ENCODE peak calls at places on chromosomes 2 and 18, in nine cellular contexts. E, X, F, T, N, C, P, R and L are unnamed samples.

GRCh38 chr18:23279931-23280330 is 144.6 kb downstream of the CABLES1 start:
- DNase-seq in N (no peak), T (no peak), F (no peak), X (no peak), R (no peak), E (no peak), C (no peak), P (no peak), L (no peak)

GRCh38 chr18:24027156-24027555 is 12.6 kb downstream of the TTC39C start:
- DNase-seq in X (no peak), C (no peak), R (no peak), P (peak), F (no peak), T (peak), N (no peak), E (peak), L (no peak)

GRCh38 chr2:101386599-101387150 is 628 bp downstream of the CREG2 start:
- DNase-seq in T (no peak), C (no peak), N (no peak), X (peak), R (peak), F (no peak), P (no peak), E (no peak), L (no peak)

GRCh38 chr2:150479075-150479915 is 8.2 kb downstream of the RND3 start:
- DNase-seq in R (no peak), E (peak), X (no peak), F (no peak), T (no peak), P (no peak), C (no peak), N (no peak), L (no peak)

GRCh38 chr2:56654936-56655335 is 471.1 kb downstream of the CCDC85A start:
- DNase-seq in E (peak), X (no peak), C (no peak), N (no peak), P (no peak), T (no peak), F (no peak), R (no peak), L (no peak)

GRCh38 chr18:59900222-59901128 is 679 bp downstream of the PMAIP1 start:
- DNase-seq in X (peak), P (peak), T (peak), N (no peak), C (peak), F (peak), E (peak), R (peak), L (no peak)

GRCh38 chr2:151560289-151560688 is 150.6 kb downstream of the RIF1 start:
- DNase-seq in X (no peak), R (no peak), T (no peak), N (no peak), C (no peak), F (no peak), E (peak), P (no peak), L (no peak)

GRCh38 chr2:220764246-220764645 is 807.9 kb downstream of the EPHA4 start:
- DNase-seq in C (no peak), X (no peak), F (no peak), R (no peak), E (no peak), P (no peak), N (no peak), T (no peak), L (no peak)

GRCh38 chr2:160365691-160366367 is 127.8 kb downstream of the RBMS1 start:
- DNase-seq in E (no peak), R (no peak), P (no peak), F (no peak), X (no peak), N (no peak), T (peak), C (peak), L (no peak)

GRCh38 chr2:20623241-20623640 is 27.7 kb downstream of the HS1BP3 start:
- DNase-seq in R (no peak), T (no peak), E (no peak), C (no peak), P (no peak), N (no peak), X (no peak), F (no peak), L (peak)

GRCh38 chr2:130951018-130951417 is 114.3 kb downstream of the ARHGEF4 start:
- DNase-seq in R (no peak), E (no peak), N (no peak), T (no peak), X (no peak), P (no peak), C (no peak), F (no peak), L (no peak)

GRCh38 chr2:43169987-43170732 is 56.2 kb downstream of the ZFP36L2 start:
- DNase-seq in R (peak), C (peak), N (no peak), T (peak), F (peak), X (peak), E (no peak), P (peak), L (no peak)
- TF ChIP-seq CTCF in R (peak), C (no peak), N (no peak), T (peak), F (peak), X (peak), E (peak), P (peak), L (no peak)

GRCh38 chr18:14075196-14075595 is 57.0 kb downstream of the ZNF519 start:
- DNase-seq in E (no peak), N (no peak), P (no peak), R (no peak), X (peak), F (no peak), T (no peak), C (no peak), L (no peak)
- TF ChIP-seq CTCF in E (no peak), N (no peak), P (no peak), R (no peak), X (peak), F (no peak), T (no peak), C (no peak), L (no peak)

GRCh38 chr2:38711558-38711957 is 39.6 kb downstream of the SRSF7 start:
- DNase-seq in X (no peak), P (no peak), N (no peak), C (no peak), R (no peak), T (no peak), F (no peak), E (no peak), L (no peak)

GRCh38 chr2:38712413-38712812 is 38.7 kb downstream of the SRSF7 start:
- DNase-seq in X (no peak), E (no peak), N (no peak), P (no peak), R (no peak), T (no peak), F (no peak), C (no peak), L (no peak)

GRCh38 chr2:38712871-38713270 is 38.3 kb downstream of the SRSF7 start:
- DNase-seq in X (no peak), N (no peak), C (no peak), E (no peak), F (no peak), P (no peak), R (no peak), T (no peak), L (no peak)

GRCh38 chr2:38716185-38716584 is 35.0 kb downstream of the SRSF7 start:
- DNase-seq in C (no peak), E (no peak), N (no peak), R (no peak), F (no peak), P (peak), X (no peak), T (no peak), L (no peak)

GRCh38 chr2:38713311-38713710 is 37.9 kb downstream of the SRSF7 start:
- DNase-seq in T (no peak), X (no peak), C (no peak), P (no peak), R (no peak), E (no peak), N (no peak), F (no peak), L (no peak)
- TF ChIP-seq CTCF in T (no peak), X (no peak), C (no peak), P (no peak), R (no peak), E (no peak), N (no peak), F (no peak), L (no peak)

GRCh38 chr2:2233171-2233826 is 97.8 kb downstream of the MYT1L start:
- DNase-seq in P (no peak), T (no peak), F (no peak), N (peak), X (no peak), R (no peak), C (no peak), E (no peak), L (no peak)

GRCh38 chr2:2229898-2230817 is 100.9 kb downstream of the MYT1L start:
- DNase-seq in X (no peak), C (no peak), E (no peak), P (no peak), F (no peak), T (no peak), N (peak), R (no peak), L (no peak)

GRCh38 chr2:2232167-2232566 is 98.9 kb downstream of the MYT1L start:
- DNase-seq in F (no peak), P (no peak), E (no peak), R (no peak), X (no peak), T (no peak), N (peak), C (peak), L (no peak)

GRCh38 chr2:2237563-2237962 is 93.5 kb downstream of the MYT1L start:
- DNase-seq in N (peak), R (no peak), P (no peak), F (no peak), C (no peak), E (no peak), T (no peak), X (no peak), L (no peak)

DNA sequence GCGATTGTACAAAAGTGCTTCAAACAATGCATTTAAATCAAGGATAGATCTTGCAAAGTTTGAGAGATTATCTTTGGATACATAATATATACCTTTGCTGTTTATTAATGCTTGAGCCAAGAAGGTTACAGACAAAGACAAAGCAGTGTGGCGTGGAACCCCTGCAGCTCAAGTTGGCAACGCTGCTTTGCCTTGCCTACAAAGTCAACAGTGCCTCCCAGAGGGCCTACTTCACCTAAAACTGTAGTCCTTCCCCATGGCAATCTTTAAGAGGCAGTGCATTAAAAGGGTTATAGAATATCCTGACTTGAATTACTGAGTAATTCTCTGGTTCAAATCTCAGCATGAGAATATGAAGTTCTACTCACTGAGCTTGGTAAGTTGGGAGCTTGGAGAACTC is 96.7 kb downstream of the MYT1L start:
- DNase-seq in C (no peak), P (no peak), N (no peak), F (no peak), T (no peak), X (peak), R (no peak), E (no peak), L (no peak)
- TF ChIP-seq CTCF in C (no peak), P (no peak), N (no peak), F (no peak), T (no peak), X (peak), R (no peak), E (no peak), L (no peak)

GRCh38 chr2:225599856-225600255 is 200.3 kb downstream of the NYAP2 start:
- DNase-seq in F (no peak), E (no peak), N (no peak), C (no peak), T (no peak), X (no peak), R (no peak), P (no peak), L (no peak)

GRCh38 chr2:225600444-225600843 is 200.9 kb downstream of the NYAP2 start:
- DNase-seq in F (no peak), X (no peak), P (no peak), T (no peak), N (no peak), C (no peak), E (no peak), R (no peak), L (no peak)

GRCh38 chr2:225598426-225598825 is 198.9 kb downstream of the NYAP2 start:
- DNase-seq in E (no peak), C (no peak), X (no peak), F (no peak), N (no peak), T (no peak), P (no peak), R (no peak), L (no peak)

GRCh38 chr2:225598922-225599321 is 199.4 kb downstream of the NYAP2 start:
- DNase-seq in T (no peak), R (no peak), N (no peak), P (no peak), F (no peak), C (no peak), E (no peak), X (no peak), L (no peak)

DNA sequence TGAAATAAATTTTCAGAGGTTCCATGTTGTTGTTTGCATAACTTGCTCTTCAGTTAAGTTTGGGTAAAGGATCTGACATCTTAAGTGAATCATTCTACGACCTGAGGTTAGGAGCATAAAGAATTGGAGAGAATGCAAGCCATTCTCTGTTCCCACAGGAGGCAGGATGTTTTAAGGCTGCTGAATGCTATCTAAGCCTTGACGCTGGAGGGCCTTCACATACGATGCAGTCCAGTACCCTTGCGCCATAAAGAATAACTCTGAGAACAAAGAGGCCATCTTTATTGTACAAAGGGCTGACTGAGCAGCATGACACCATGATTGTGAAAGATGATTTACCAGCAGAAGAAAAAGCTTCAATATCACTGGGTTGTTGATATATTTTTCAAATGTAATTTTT is 198.4 kb downstream of the NYAP2 start:
- DNase-seq in T (no peak), C (no peak), F (no peak), R (no peak), X (no peak), E (no peak), N (no peak), P (no peak), L (no peak)
- TF ChIP-seq CTCF in T (no peak), C (no peak), F (no peak), R (no peak), X (no peak), E (no peak), N (no peak), P (no peak), L (no peak)

GRCh38 chr2:168317282-168317681 is 69.9 kb upstream of the STK39 start:
- DNase-seq in C (no peak), T (no peak), E (no peak), X (no peak), F (no peak), N (no peak), P (no peak), R (no peak), L (no peak)
- TF ChIP-seq CTCF in C (no peak), T (no peak), E (no peak), X (no peak), F (no peak), N (no peak), P (no peak), R (no peak), L (no peak)

DNA sequence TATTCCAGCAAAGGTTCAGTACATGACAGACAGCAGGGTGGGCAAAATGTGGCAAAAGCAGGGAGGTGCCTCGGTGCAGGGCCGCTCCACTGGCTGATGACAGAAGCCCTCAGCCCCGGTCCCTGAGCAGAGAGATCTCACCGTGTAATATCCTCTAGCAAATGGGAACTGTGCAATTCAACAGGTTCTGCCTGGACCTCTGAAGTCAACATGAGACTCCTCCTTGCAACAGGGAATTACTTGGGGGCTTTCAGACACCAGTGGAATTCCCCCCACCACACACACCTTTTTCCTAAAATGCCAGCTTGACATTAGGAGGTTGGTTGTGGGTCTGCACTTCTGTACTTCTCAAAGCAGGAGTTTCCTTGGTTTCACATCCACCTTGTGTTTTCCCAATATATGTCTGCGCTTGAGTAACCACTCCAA is 50.8 kb downstream of the SPRED2 start:
- DNase-seq in R (no peak), N (no peak), P (no peak), E (no peak), F (no peak), T (no peak), X (no peak), C (no peak), L (no peak)
- TF ChIP-seq CTCF in R (no peak), N (no peak), P (no peak), E (no peak), F (no peak), T (no peak), X (no peak), C (no peak), L (no peak)

GRCh38 chr18:47754311-47755101 is 176.0 kb downstream of the SMAD2 start:
- DNase-seq in X (peak), P (peak), R (peak), F (peak), E (peak), N (peak), T (peak), C (peak), L (no peak)

GRCh38 chr18:47755102-47755456 is 175.4 kb downstream of the SMAD2 start:
- DNase-seq in X (no peak), C (no peak), R (no peak), P (no peak), E (no peak), N (no peak), F (no peak), T (no peak), L (no peak)

GRCh38 chr18:47752796-47753645 is 177.4 kb downstream of the SMAD2 start:
- DNase-seq in X (no peak), P (no peak), C (no peak), E (no peak), R (no peak), N (no peak), F (no peak), T (no peak), L (no peak)

GRCh38 chr18:47756364-47757016 is 174.0 kb downstream of the SMAD2 start:
- DNase-seq in C (peak), X (peak), N (no peak), P (peak), R (peak), E (peak), T (peak), F (peak), L (no peak)

GRCh38 chr18:47758000-47758399 is 172.5 kb downstream of the SMAD2 start:
- DNase-seq in E (no peak), F (no peak), X (peak), P (no peak), R (no peak), C (no peak), T (no peak), N (no peak), L (no peak)
- TF ChIP-seq CTCF in E (peak), F (peak), X (peak), P (peak), R (peak), C (no peak), T (no peak), N (no peak), L (no peak)